ENCODE peak calls at places on chromosomes 12 and 14, in four cellular contexts. T, Z, U and R are unnamed samples.

GRCh38 chr12:4962539-4963486 is 53.1 kb downstream of the KCNA1 start:
- DNase-seq in T (no peak), Z (no peak), U (no peak), R (no peak)

GRCh38 chr12:67193705-67194104 is 75.5 kb upstream of the CAND1 start:
- DNase-seq in T (peak; percentile 8), Z (no peak), U (peak; percentile 16), R (no peak)

GRCh38 chr12:57619434-57620244 is 8.4 kb downstream of the ARHGEF25 start:
- DNase-seq in T (no peak), Z (no peak), U (no peak), R (no peak)

GRCh38 chr14:94769413-94770250 is at the start of gene GSC:
- DNase-seq in T (no peak), Z (no peak), U (no peak), R (peak; percentile 36)

GRCh38 chr12:122888232-122888752 is 7.6 kb downstream of the VPS37B start:
- DNase-seq in T (peak; percentile 78), Z (no peak), U (no peak), R (peak; percentile 74)

GRCh38 chr14:100156776-100157175 is 2.7 kb downstream of the DEGS2 start:
- DNase-seq in T (no peak), Z (no peak), U (no peak), R (no peak)

GRCh38 chr12:91397866-91398532 is 215.4 kb upstream of the DCN start:
- DNase-seq in T (no peak), Z (no peak), U (no peak), R (no peak)

GRCh38 chr12:108106599-108106998 is 22.5 kb upstream of the WSCD2 start:
- DNase-seq in T (no peak), Z (no peak), U (no peak), R (no peak)

GRCh38 chr12:80135624-80136023 is 36.3 kb downstream of the OTOGL start:
- DNase-seq in T (no peak), Z (no peak), U (no peak), R (no peak)

GRCh38 chr14:22518073-22518472 is 71.0 kb downstream of the DAD1 start:
- DNase-seq in T (no peak), Z (no peak), U (no peak), R (no peak)

GRCh38 chr14:58275527-58276190 is 22.7 kb upstream of the ARID4A start:
- DNase-seq in T (no peak), Z (no peak), U (no peak), R (no peak)

GRCh38 chr14:22561661-22562579 is 27.1 kb downstream of the DAD1 start:
- DNase-seq in T (peak; percentile 60), Z (peak; percentile 81), U (peak; percentile 42), R (no peak)

GRCh38 chr12:64785816-64786215 is 26.6 kb upstream of the GNS start:
- DNase-seq in T (no peak), Z (no peak), U (no peak), R (no peak)

GRCh38 chr12:127926004-127926403 is 341.0 kb upstream of the TMEM132C start:
- DNase-seq in T (no peak), Z (no peak), U (no peak), R (no peak)

GRCh38 chr14:94536836-94537235 is 24.4 kb upstream of the SERPINA4 start:
- DNase-seq in T (peak; percentile 71), Z (no peak), U (no peak), R (no peak)

GRCh38 chr12:67937822-67938221 is 51.4 kb upstream of the IFNG-AS1 start:
- DNase-seq in T (no peak), Z (no peak), U (no peak), R (no peak)

GRCh38 chr12:95182868-95183415 is 34.3 kb downstream of the FGD6 start:
- DNase-seq in T (no peak), Z (no peak), U (no peak), R (peak; percentile 79)

GRCh38 chr14:64682173-64682710 is 22.0 kb upstream of the PLEKHG3 start:
- DNase-seq in T (no peak), Z (no peak), U (no peak), R (no peak)

GRCh38 chr12:188910-189621 is 24.9 kb downstream of the SLC6A12 start:
- DNase-seq in T (no peak), Z (no peak), U (peak; percentile 85), R (peak; percentile 58)

GRCh38 chr12:90826031-90826430 is 128.9 kb downstream of the CCER1 start:
- DNase-seq in T (no peak), Z (no peak), U (no peak), R (no peak)

GRCh38 chr12:92142251-92142896 is 3.3 kb downstream of the BTG1 start:
- DNase-seq in T (no peak), Z (no peak), U (no peak), R (no peak)

GRCh38 chr14:106842687-106843086 is 1316.3 kb downstream of the TMEM121 start:
- DNase-seq in T (peak; percentile 55), Z (no peak), U (peak; percentile 15), R (peak; percentile 50)

GRCh38 chr12:18361431-18361830 is 100.1 kb downstream of the PIK3C2G start:
- DNase-seq in T (no peak), Z (no peak), U (no peak), R (no peak)

GRCh38 chr12:50555471-50555885 is 50.7 kb downstream of the DIP2B start:
- DNase-seq in T (no peak), Z (no peak), U (no peak), R (no peak)

GRCh38 chr12:123384318-123384993 is 524 bp downstream of the KMT5A start:
- DNase-seq in T (no peak), Z (no peak), U (peak; percentile 38), R (no peak)

GRCh38 chr12:116244474-116245090 is 32.9 kb downstream of the MED13L start:
- DNase-seq in T (no peak), Z (no peak), U (no peak), R (no peak)

GRCh38 chr14:51283402-51283825 is 43.4 kb downstream of the TMX1 start:
- DNase-seq in T (peak; percentile 74), Z (no peak), U (peak; percentile 60), R (peak; percentile 81)

GRCh38 chr12:52126050-52126604 is 46.6 kb downstream of the SMIM41 start:
- DNase-seq in T (no peak), Z (no peak), U (no peak), R (no peak)

GRCh38 chr14:106414464-106414863 is 888.1 kb downstream of the TMEM121 start:
- DNase-seq in T (no peak), Z (no peak), U (no peak), R (no peak)

GRCh38 chr12:108237272-108237671 is 101.8 kb downstream of the CMKLR1 start:
- DNase-seq in T (peak; percentile 7), Z (no peak), U (peak; percentile 74), R (peak; percentile 26)

GRCh38 chr12:123064356-123064755 is 83.9 kb downstream of the ARL6IP4 start:
- DNase-seq in T (no peak), Z (no peak), U (no peak), R (no peak)

GRCh38 chr14:75274045-75274898 is 4.4 kb upstream of the FOS start:
- DNase-seq in T (no peak), Z (no peak), U (no peak), R (no peak)

GRCh38 chr14:75275598-75275997 is 3.0 kb upstream of the FOS start:
- DNase-seq in T (no peak), Z (no peak), U (no peak), R (no peak)

GRCh38 chr14:75271514-75271913 is 7.1 kb upstream of the FOS start:
- DNase-seq in T (no peak), Z (no peak), U (no peak), R (no peak)

GRCh38 chr14:75274899-75275569 is 3.6 kb upstream of the FOS start:
- DNase-seq in T (no peak), Z (peak; percentile 40), U (no peak), R (no peak)

DNA sequence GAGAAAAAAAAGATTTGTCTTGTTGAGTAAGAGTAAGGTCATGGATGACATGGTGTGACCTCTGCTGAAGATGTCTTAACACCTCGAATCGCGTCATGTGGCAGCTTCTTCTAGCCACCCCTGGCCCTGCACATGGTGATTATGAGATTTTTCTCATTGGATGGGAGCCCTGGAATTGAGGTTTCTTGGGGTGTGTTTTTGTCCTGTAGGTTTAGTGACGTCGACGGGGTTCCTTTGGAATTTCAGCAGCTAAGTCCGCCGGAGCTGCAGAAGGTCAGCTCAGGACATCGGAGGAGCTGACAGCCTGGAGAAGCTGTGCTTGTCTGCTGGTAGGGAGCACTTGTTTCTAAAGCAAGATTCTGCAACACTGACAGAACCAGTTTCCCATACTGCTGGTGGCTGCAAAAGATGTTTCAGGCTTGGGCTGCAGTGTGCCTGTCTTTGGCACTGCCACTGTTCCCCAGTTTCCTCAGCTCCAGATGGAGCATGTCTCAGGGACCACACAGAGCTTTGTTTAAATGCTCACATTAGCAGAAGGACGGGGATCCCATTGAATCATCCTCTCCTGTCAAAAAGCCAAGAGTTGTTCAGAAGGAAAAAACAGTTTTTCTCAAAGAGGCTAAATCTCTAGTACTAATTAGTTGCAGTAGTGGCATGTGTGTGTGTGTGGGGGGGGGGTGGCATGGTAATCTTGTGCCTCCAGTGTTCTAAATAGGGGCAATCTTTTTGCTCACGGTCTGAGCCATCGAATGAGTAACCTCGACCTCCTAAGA is 5.2 kb upstream of the FOS start:
- DNase-seq in T (no peak), Z (no peak), U (no peak), R (no peak)
- TF ChIP-seq POLR2AphosphoS2 in T (no peak), Z (no peak), U (no peak), R (no peak)

DNA sequence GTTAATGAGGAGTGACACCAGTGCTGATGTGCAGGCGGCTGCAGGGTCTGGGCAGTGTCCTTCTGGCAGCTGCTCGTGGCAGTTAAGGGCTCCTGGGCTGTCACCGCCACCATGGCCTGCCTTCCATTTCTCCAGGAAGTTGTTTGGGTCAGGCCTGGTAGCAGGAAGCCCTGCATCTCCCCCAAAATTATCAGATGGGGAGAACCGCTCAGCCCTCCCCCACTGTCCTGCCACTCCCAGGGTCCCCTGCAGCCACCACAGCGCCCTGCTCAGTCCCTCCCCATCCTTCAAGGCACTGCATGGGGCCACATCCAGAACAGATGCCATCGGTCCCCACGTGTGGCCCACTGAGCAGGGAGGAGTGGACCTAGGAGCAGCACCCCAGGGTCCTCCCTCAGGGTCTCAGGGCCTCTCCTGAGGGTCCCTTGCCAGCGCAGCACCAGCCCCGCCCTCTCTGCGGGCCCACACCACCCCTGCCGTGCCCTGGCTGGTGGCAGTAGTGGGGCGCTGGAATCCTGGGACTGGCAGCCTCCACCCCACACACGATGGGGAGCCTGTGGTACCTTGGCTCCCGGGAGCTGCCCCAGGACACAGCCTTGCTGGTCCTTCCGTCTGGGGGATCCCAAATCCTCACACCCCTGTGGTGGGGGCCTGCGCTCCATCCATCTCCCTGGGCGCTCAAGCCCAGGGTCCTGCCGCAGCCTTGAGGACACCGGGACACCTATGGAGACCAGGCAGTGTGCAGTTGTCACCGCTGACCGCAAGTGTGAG is 10.3 kb upstream of the AMN start:
- DNase-seq in T (no peak), Z (no peak), U (no peak), R (no peak)
- TF ChIP-seq POLR2AphosphoS2 in T (no peak), Z (peak; percentile 4), U (no peak), R (no peak)

DNA sequence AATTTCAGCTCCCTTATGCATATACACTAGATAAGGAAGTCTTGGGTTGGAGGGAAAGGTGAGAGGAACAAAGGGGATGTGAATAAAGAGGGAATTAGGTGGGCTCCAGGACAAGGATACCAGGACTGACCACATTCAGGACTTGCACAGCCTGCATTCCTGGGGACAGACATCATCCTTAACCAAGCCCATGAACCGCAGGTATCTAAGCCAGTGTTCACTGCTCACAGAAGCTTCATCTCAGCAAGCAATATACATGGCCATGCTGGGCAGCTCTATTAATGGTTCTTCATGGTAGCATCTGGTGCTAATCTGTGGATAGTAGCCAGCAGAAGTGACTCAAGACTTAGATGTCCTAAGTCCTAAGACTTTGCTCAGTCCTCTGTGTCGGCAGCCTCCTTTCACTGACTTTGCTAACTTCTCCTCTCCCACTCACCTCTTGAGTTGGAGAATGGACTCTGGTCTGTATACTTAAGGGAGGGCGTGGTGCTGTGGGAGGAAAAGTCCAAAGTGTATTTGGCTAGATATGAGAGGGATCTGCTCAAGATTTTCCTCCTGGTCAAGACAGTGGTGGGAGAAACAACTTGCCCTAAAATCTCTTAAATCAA is 136.1 kb downstream of the ASCL1 start:
- DNase-seq in T (no peak), Z (no peak), U (no peak), R (no peak)
- TF ChIP-seq POLR2AphosphoS2 in T (no peak), Z (no peak), U (no peak), R (no peak)

GRCh38 chr12:65826513-65827171 is 2.4 kb downstream of the HMGA2 start:
- DNase-seq in T (no peak), Z (no peak), U (no peak), R (peak; percentile 25)
- TF ChIP-seq POLR2AphosphoS2 in T (no peak), Z (no peak), U (no peak), R (no peak)